ENCODE peak calls at places on chromosomes 11 and 22, in ten cellular contexts. U is left ventricle myocardium inferior, X is CD14-positive monocyte, B is brain microvascular endothelial cell, W is bronchial epithelial cell, P is neural crest cell, Z is lower lobe of right lung, A is heart right ventricle, K is Caco-2, T is MCF 10A. S is an unnamed sample.

GRCh38 chr11:5556596-5557188 is 8.4 kb upstream of the OR52H1 start:
- DNase-seq in U (no peak), X (no peak), B (no peak), W (no peak), P (no peak), Z (no peak), A (no peak), K (no peak), T (no peak), S (no peak)

GRCh38 chr11:104946907-104947306 is 21.5 kb downstream of the CASP4 start:
- DNase-seq in U (no peak), X (no peak), B (peak), W (peak), P (no peak), Z (no peak), A (no peak), K (no peak), T (peak), S (no peak)

GRCh38 chr11:118291453-118291852 is 13.1 kb upstream of the CD3E start:
- DNase-seq in U (no peak), X (peak), B (no peak), W (peak), P (no peak), Z (no peak), A (no peak), K (no peak), T (peak), S (no peak)

GRCh38 chr11:101880208-101880607 is 34.6 kb upstream of the CEP126 start:
- DNase-seq in U (no peak), X (no peak), B (peak), W (peak), P (no peak), Z (no peak), A (no peak), K (peak), T (peak), S (no peak)

GRCh38 chr11:110026823-110027626 is 66.2 kb upstream of the ZC3H12C start:
- DNase-seq in U (no peak), X (peak), B (no peak), W (no peak), P (no peak), Z (no peak), A (no peak), K (no peak), T (no peak), S (no peak)

GRCh38 chr11:14454861-14455632 is 44.6 kb downstream of the COPB1 start:
- DNase-seq in U (no peak), X (no peak), B (no peak), W (peak), P (no peak), Z (no peak), A (no peak), K (no peak), T (peak), S (no peak)

GRCh38 chr11:121634889-121635288 is 182.1 kb upstream of the SORL1-AS1 start:
- DNase-seq in U (no peak), X (no peak), B (peak), W (peak), P (no peak), Z (no peak), A (no peak), K (no peak), T (peak), S (no peak)

GRCh38 chr11:89456681-89457080 is 34.5 kb downstream of the NOX4 start:
- DNase-seq in U (no peak), X (no peak), B (no peak), W (no peak), P (no peak), Z (no peak), A (no peak), K (no peak), T (no peak), S (no peak)

GRCh38 chr11:133669371-133670046 is 137.2 kb upstream of the OPCML start:
- DNase-seq in U (no peak), X (no peak), B (no peak), W (no peak), P (no peak), Z (no peak), A (no peak), K (no peak), T (no peak), S (no peak)

GRCh38 chr22:25139062-25139461 is 60.6 kb upstream of the CRYBB3 start:
- DNase-seq in U (peak), X (no peak), B (no peak), W (no peak), P (no peak), Z (no peak), A (peak), K (no peak), T (no peak), S (no peak)

GRCh38 chr11:30326114-30326783 is 3.3 kb downstream of the ARL14EP start:
- DNase-seq in U (no peak), X (no peak), B (peak), W (peak), P (no peak), Z (no peak), A (no peak), K (no peak), T (no peak), S (no peak)

GRCh38 chr11:74936087-74936486 is 12.8 kb downstream of the XRRA1 start:
- DNase-seq in U (no peak), X (no peak), B (no peak), W (no peak), P (no peak), Z (no peak), A (no peak), K (no peak), T (no peak), S (no peak)

GRCh38 chr22:19891350-19892248 is 36.9 kb upstream of the GNB1L start:
- DNase-seq in U (no peak), X (no peak), B (peak), W (peak), P (no peak), Z (no peak), A (no peak), K (peak), T (peak), S (no peak)

GRCh38 chr11:11661356-11662040 is 39.7 kb upstream of the GALNT18 start:
- DNase-seq in U (no peak), X (no peak), B (no peak), W (no peak), P (no peak), Z (no peak), A (no peak), K (no peak), T (no peak), S (no peak)

GRCh38 chr11:78806214-78807004 is 231.7 kb upstream of the NARS2 start:
- DNase-seq in U (no peak), X (peak), B (no peak), W (peak), P (no peak), Z (peak), A (no peak), K (no peak), T (peak), S (no peak)

GRCh38 chr11:118241191-118242098 is 10.7 kb downstream of the MPZL3 start:
- DNase-seq in U (no peak), X (peak), B (no peak), W (peak), P (no peak), Z (peak), A (no peak), K (peak), T (peak), S (no peak)

GRCh38 chr22:44211946-44212930 is 31.5 kb downstream of the PARVG start:
- DNase-seq in U (no peak), X (no peak), B (no peak), W (no peak), P (no peak), Z (no peak), A (no peak), K (no peak), T (peak), S (no peak)

GRCh38 chr11:103894034-103894433 is 142.4 kb upstream of the DDI1 start:
- DNase-seq in U (no peak), X (no peak), B (no peak), W (no peak), P (no peak), Z (no peak), A (no peak), K (no peak), T (no peak), S (no peak)

GRCh38 chr22:31098633-31099110 is 8.7 kb downstream of the SELENOM start:
- DNase-seq in U (no peak), X (peak), B (no peak), W (no peak), P (no peak), Z (no peak), A (peak), K (no peak), T (no peak), S (no peak)

GRCh38 chr22:25127274-25127673 is 72.4 kb upstream of the CRYBB3 start:
- DNase-seq in U (no peak), X (no peak), B (no peak), W (no peak), P (no peak), Z (no peak), A (no peak), K (no peak), T (no peak), S (no peak)

GRCh38 chr11:94583885-94584500 is 16.8 kb downstream of the PIWIL4 start:
- DNase-seq in U (no peak), X (peak), B (no peak), W (peak), P (no peak), Z (no peak), A (no peak), K (no peak), T (peak), S (no peak)

GRCh38 chr11:64058494-64058893 is 22.8 kb downstream of the FLRT1 start:
- DNase-seq in U (peak), X (no peak), B (no peak), W (no peak), P (no peak), Z (no peak), A (peak), K (no peak), T (no peak), S (no peak)

GRCh38 chr11:111299111-111300026 is 1.0 kb downstream of the POU2AF3 start:
- DNase-seq in U (peak), X (no peak), B (peak), W (no peak), P (peak), Z (peak), A (peak), K (peak), T (no peak), S (no peak)

GRCh38 chr11:10634407-10634806 is 59.1 kb downstream of the IRAG1 start:
- DNase-seq in U (no peak), X (no peak), B (no peak), W (no peak), P (no peak), Z (no peak), A (no peak), K (no peak), T (no peak), S (no peak)

GRCh38 chr11:10631761-10632160 is 61.8 kb downstream of the IRAG1 start:
- DNase-seq in U (no peak), X (no peak), B (no peak), W (no peak), P (no peak), Z (no peak), A (no peak), K (no peak), T (no peak), S (no peak)

GRCh38 chr11:10629431-10630002 is 61.1 kb upstream of the LYVE1 start:
- DNase-seq in U (no peak), X (no peak), B (no peak), W (no peak), P (no peak), Z (no peak), A (no peak), K (no peak), T (no peak), S (no peak)

GRCh38 chr11:10632483-10632882 is 61.1 kb downstream of the IRAG1 start:
- DNase-seq in U (no peak), X (no peak), B (no peak), W (no peak), P (no peak), Z (no peak), A (no peak), K (no peak), T (no peak), S (no peak)

GRCh38 chr11:10633261-10633660 is 60.3 kb downstream of the IRAG1 start:
- DNase-seq in U (no peak), X (no peak), B (no peak), W (no peak), P (no peak), Z (no peak), A (no peak), K (peak), T (peak), S (no peak)
- TF ChIP-seq CTCF in U (no peak), X (no peak), B (no peak), W (no peak), P (no peak), Z (no peak), A (no peak), K (no peak), T (no peak), S (no peak)

DNA sequence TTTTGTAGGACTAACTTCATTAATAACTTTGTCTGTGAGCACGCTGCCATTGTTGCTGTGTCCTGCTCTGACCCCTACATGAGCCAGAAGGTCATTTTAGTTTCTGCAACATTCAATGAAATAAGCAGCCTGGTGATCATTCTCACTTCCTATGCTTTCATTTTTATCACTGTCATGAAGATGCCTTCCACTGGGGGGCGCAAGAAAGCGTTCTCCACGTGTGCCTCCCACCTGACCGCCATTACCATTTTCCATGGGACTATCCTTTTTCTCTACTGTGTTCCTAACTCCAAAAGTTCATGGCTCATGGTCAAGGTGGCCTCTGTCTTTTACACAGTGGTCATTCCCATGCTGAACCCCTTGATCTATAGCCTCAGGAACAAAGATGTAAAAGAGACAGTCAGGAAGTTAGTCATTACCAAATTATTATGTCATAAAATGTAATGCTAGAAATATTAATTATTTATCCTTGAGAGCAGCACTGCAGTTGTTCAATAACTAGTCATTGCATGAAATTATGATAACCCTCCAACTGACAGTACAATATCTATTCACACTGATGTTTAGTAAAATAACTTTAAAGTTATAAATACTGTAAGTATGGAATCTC is 46.4 kb upstream of the OR5D13 start:
- DNase-seq in U (no peak), X (no peak), B (no peak), W (no peak), P (no peak), Z (no peak), A (no peak), K (no peak), T (no peak), S (no peak)
- TF ChIP-seq CTCF in U (no peak), X (no peak), B (no peak), W (no peak), P (peak), Z (no peak), A (no peak), K (peak), T (no peak), S (no peak)

GRCh38 chr22:46057206-46057605 is 80.2 kb upstream of the WNT7B start:
- DNase-seq in U (peak), X (no peak), B (no peak), W (no peak), P (no peak), Z (peak), A (no peak), K (peak), T (peak), S (no peak)
- TF ChIP-seq CTCF in U (no peak), X (no peak), B (no peak), W (no peak), P (no peak), Z (no peak), A (no peak), K (no peak), T (no peak), S (no peak)

GRCh38 chr22:37985050-37985585 is 763 bp upstream of the SOX10 start:
- DNase-seq in U (no peak), X (no peak), B (no peak), W (no peak), P (no peak), Z (no peak), A (no peak), K (no peak), T (no peak), S (no peak)
- TF ChIP-seq CTCF in U (no peak), X (no peak), B (no peak), W (no peak), P (no peak), Z (no peak), A (no peak), K (no peak), T (no peak), S (no peak)

DNA sequence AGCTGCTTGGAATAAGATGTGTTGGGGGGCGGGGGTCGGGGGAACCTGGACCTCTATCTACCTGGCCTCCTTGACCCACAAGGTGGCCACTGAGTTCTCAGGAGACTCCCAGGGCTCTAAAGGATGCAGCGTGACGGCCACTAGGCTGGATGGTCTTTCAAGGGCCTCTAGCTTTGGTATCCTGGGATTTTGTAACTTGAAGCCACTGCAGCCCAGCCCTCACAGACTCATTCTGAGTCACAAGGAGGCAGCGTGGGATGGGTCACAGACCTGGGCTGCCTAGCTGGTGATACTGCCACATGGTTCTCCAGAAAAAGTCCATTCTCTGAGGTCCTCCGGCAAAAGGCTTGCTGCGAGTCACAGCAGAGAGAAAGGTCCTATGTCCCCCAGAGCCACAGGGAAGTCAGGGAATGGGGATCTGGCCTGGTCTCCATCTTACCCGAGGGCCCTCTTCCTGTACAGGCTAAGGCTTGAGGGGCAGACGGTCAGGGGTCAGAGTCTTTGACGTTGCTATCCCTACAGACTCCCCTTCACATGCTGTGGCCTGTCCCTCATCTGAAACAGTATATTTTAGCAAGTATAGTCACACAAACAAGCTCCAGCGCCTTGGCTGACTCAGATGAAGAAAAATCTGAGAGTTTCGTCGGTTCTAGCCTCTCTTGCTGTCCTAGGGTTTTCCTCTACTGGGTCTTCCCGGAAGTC is 52.4 kb downstream of the KCNC1 start:
- DNase-seq in U (no peak), X (no peak), B (peak), W (peak), P (no peak), Z (no peak), A (no peak), K (no peak), T (peak), S (no peak)
- TF ChIP-seq CTCF in U (no peak), X (no peak), B (peak), W (peak), P (no peak), Z (no peak), A (no peak), K (no peak), T (no peak), S (no peak)

S was measured in chondrocyte.